ENCODE peak calls at places on chromosomes 2 and 18, in seven cellular contexts. V is GM23248, A is endodermal cell, Y is adrenal gland, K is upper lobe of right lung, Z is breast epithelium, W is K562. J is an unnamed sample.
A peak's percentile ranks its signal among the peaks of the same experiment; 100 is the strongest.

GRCh38 chr2:197211881-197212342 is 98.7 kb downstream of the ANKRD44 start:
- DNase-seq in Y (no peak), V (no peak), A (no peak), Z (no peak), W (no peak), K (no peak), J (no peak)

GRCh38 chr2:234677758-234678538 is 181.1 kb upstream of the ARL4C start:
- DNase-seq in Z (no peak), V (peak; percentile 89), Y (no peak), A (peak; percentile 21), W (no peak), K (no peak), J (no peak)

GRCh38 chr2:119941981-119942513 is 70.8 kb upstream of the EPB41L5 start:
- DNase-seq in Z (no peak), A (no peak), K (no peak), W (no peak), Y (no peak), V (no peak), J (no peak)

GRCh38 chr2:164600763-164601162 is 20.5 kb downstream of the GRB14 start:
- DNase-seq in Y (no peak), K (no peak), A (no peak), W (no peak), Z (no peak), V (no peak), J (no peak)

GRCh38 chr2:86675104-86675503 is 45.0 kb upstream of the RMND5A start:
- DNase-seq in W (no peak), V (no peak), Z (no peak), K (no peak), Y (no peak), A (no peak), J (no peak)

GRCh38 chr18:9673296-9674251 is 34.5 kb upstream of the RAB31 start:
- DNase-seq in K (no peak), Z (no peak), W (no peak), V (peak; percentile 85), A (peak; percentile 69), Y (peak; percentile 55), J (peak; percentile 47)

GRCh38 chr2:10977003-10977402 is 65.3 kb downstream of the KCNF1 start:
- DNase-seq in Y (no peak), W (no peak), V (no peak), Z (no peak), K (peak; percentile 59), A (no peak), J (peak; percentile 59)

GRCh38 chr2:13572466-13572865 is 855.7 kb downstream of the TRIB2 start:
- DNase-seq in K (no peak), A (no peak), Z (no peak), Y (no peak), V (peak; percentile 13), W (no peak), J (no peak)

GRCh38 chr2:96949153-96949520 is 37.2 kb downstream of the FAM178B start:
- DNase-seq in W (no peak), V (no peak), A (no peak), K (no peak), Z (no peak), Y (no peak), J (no peak)

GRCh38 chr18:67735506-67735905 is 219.0 kb upstream of the DSEL start:
- DNase-seq in Y (no peak), Z (no peak), K (no peak), W (no peak), A (no peak), V (no peak), J (no peak)

GRCh38 chr2:207239222-207239674 is 73.5 kb upstream of the KLF7 start:
- DNase-seq in K (no peak), Z (no peak), V (peak; percentile 98), A (no peak), Y (peak; percentile 67), W (peak; percentile 12), J (no peak)

GRCh38 chr2:11921030-11921583 is 174.7 kb downstream of the LPIN1 start:
- DNase-seq in V (no peak), Y (no peak), K (no peak), Z (no peak), W (no peak), A (no peak), J (peak; percentile 56)

GRCh38 chr2:95389256-95390119 is 13.0 kb upstream of the FAHD2A start:
- DNase-seq in A (peak; percentile 92), W (peak; percentile 85), V (peak; percentile 84), Y (no peak), K (peak; percentile 82), Z (peak; percentile 67), J (peak; percentile 95)

GRCh38 chr18:79942786-79943607 is 8.5 kb downstream of the SLC66A2 start:
- DNase-seq in A (peak; percentile 44), Z (peak; percentile 36), V (no peak), W (no peak), K (peak; percentile 57), Y (no peak), J (no peak)

GRCh38 chr2:224185023-224185601 is 146.0 kb upstream of the SERPINE2 start:
- DNase-seq in Z (no peak), A (no peak), K (no peak), W (no peak), V (no peak), Y (no peak), J (no peak)

GRCh38 chr18:28365406-28365805 is 188.5 kb upstream of the CDH2 start:
- DNase-seq in V (peak; percentile 46), W (no peak), Z (no peak), A (no peak), Y (no peak), K (no peak), J (no peak)

DNA sequence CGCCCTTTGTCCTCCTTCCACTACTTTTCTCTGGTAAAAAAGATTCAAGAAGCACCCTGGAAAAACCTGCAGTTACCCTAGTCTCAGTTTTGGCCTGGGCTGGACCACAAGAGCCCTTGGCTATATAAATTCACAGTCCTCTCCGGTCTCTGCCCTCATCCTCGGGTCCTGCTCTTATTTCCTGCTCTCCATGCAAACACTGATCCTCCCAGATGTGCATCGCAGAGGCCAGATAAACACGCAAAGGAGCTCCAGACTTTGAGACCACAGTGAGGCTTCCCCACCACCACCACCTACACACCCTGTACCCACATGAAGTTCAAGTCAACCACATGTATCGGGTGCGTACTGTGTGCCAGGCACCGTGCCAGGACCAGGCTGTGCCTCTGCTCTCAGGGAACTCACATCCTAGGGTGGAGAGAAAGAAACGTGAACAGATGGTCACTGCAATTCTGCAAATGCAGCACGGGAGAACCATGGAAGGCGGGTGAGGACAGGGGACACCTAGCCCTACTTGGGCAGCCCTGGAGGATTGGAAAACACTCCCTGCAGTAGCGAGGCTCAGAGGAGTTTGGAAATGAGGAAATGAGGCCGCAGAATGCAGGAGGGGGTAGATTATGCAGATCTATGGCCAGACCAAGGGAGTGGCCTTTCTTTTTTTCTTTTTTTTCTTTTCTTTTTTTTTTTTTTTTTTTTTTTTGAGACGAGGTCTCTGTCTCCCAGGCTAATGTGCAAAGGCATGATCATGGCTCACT is 7.5 kb downstream of the CTDSP1 start:
- DNase-seq in Y (peak; percentile 71), W (no peak), Z (no peak), V (peak; percentile 67), A (peak; percentile 60), K (peak; percentile 87), J (peak; percentile 51)
- H3K4me3 ChIP-seq in Y (peak overlapping the region; percentile 14), W (peak overlapping the region; percentile 44), Z (peak overlapping the region; percentile 37), V (peak overlapping the region; percentile 67), A (peak overlapping the region; percentile 78), K (peak overlapping the region; percentile 53), J (peak overlapping the region; percentile 51)

GRCh38 chr2:45029215-45029614 is 20.0 kb upstream of the SIX2 start:
- DNase-seq in W (no peak), A (no peak), Z (no peak), K (no peak), V (no peak), Y (no peak), J (no peak)
- H3K36me3 ChIP-seq in W (no peaks in the 10 kb centered on the region), A (no peaks in the 10 kb centered on the region), Z (no peaks in the 10 kb centered on the region), K (no peaks in the 10 kb centered on the region), V (no peaks in the 10 kb centered on the region), Y (no peaks in the 10 kb centered on the region), J (no peaks in the 10 kb centered on the region)

DNA sequence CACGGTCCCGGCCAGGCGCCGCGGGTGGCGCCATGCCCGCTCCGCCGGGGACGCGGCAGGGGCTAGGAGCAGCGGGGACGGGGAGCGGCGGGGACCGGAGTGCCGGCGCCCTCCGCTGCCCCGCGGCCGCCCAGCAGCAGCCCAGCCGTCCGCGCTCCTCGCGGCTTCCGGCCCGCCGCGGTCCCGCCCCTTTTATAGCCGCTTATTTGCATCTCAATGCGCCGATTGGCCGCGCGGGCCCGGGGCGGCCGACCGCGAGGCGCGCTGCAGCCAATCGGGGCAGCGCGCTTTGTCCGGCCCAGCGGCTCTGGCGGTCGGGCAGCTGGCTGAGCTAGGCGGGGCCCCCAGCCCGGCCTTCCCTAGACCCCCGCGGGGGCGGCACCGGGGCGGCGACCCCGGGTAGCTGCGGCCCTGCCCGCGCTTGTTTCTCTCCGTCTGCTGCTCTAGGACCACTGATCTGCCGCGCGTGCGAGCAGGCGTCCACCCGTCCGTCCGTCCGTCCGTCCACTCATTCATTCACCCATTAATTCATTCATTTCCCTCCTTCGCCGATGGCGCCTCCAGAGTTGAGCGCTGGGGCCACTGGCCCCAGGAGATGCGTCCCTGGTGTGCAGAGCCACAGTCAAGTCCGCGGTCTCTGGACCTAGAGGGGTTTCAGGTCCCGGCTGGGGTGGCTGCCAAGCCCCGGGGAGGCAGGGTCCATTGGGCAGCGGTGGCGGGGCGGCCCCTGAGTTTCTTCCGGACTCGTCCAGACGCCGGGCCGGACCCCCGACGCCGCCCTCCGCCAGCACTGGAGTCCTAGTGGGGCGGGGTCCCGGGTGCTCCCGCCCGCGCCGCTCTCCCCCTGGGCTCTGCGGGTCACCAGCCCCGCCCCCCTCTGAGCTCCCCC is at the start of gene HES6:
- DNase-seq in A (peak; percentile 95), Y (peak; percentile 86), W (peak; percentile 90), Z (peak; percentile 84), K (peak; percentile 95), V (peak; percentile 95), J (peak; percentile 100)
- H3K27me3 ChIP-seq in A (peaks cover 41% of the 10 kb centered on the region), Y (no peaks in the 10 kb centered on the region), W (no peaks in the 10 kb centered on the region), Z (peaks cover 8% of the 10 kb centered on the region), K (peaks cover 8% of the 10 kb centered on the region), V (peaks cover 33% of the 10 kb centered on the region), J (peaks cover 61% of the 10 kb centered on the region)

GRCh38 chr2:218290316-218291261 is 1.7 kb downstream of the TMBIM1 start:
- DNase-seq in Y (no peak), V (peak; percentile 28), K (no peak), A (no peak), W (no peak), Z (no peak), J (no peak)
- H3K4me3 ChIP-seq in Y (peak overlapping the region; percentile 90), V (peak overlapping the region; percentile 89), K (peak overlapping the region; percentile 89), A (peak overlapping the region; percentile 75), W (peak overlapping the region; percentile 62), Z (peak overlapping the region; percentile 82), J (no peak overlapping the region)